ENCODE peak calls at places on chromosomes 2 and 18, in seven cellular contexts. A is astrocyte, E is PC-9, Z is hepatocyte, X is neural progenitor cell, W is PC-3, M is HCT116. Y is an unnamed sample.

GRCh38 chr18:48950536-48951447 is at the start of gene SMAD7:
- DNase-seq in A (no peak), E (no peak), Z (peak), X (no peak), W (no peak), M (no peak), Y (peak)

GRCh38 chr2:30664761-30665358 is 142.4 kb downstream of the CAPN13 start:
- DNase-seq in A (peak), E (peak), Z (peak), X (no peak), W (peak), M (peak), Y (peak)

GRCh38 chr18:58541789-58542425 is 87.0 kb downstream of the ALPK2 start:
- DNase-seq in A (peak), E (peak), Z (peak), X (no peak), W (peak), M (peak), Y (peak)

GRCh38 chr18:55018602-55019001 is 59.3 kb upstream of the CCDC68 start:
- DNase-seq in A (peak), E (no peak), Z (no peak), X (no peak), W (peak), M (no peak), Y (peak)

GRCh38 chr2:85888020-85888744 is 608 bp downstream of the ST3GAL5 start:
- DNase-seq in A (no peak), E (no peak), Z (peak), X (peak), W (no peak), M (no peak), Y (peak)

GRCh38 chr2:189421644-189422043 is 19.6 kb upstream of the WDR75 start:
- DNase-seq in A (peak), E (no peak), Z (peak), X (no peak), W (peak), M (no peak), Y (peak)

GRCh38 chr18:33751613-33752221 is 173.7 kb downstream of the ASXL3 start:
- DNase-seq in A (no peak), E (no peak), Z (peak), X (peak), W (peak), M (no peak), Y (peak)

GRCh38 chr2:217421834-217422233 is 562.0 kb upstream of the TNP1 start:
- DNase-seq in A (no peak), E (no peak), Z (no peak), X (no peak), W (no peak), M (no peak), Y (no peak)

GRCh38 chr18:8232791-8233190 is 376.4 kb upstream of the RAB12 start:
- DNase-seq in A (no peak), E (peak), Z (no peak), X (no peak), W (peak), M (no peak), Y (no peak)

GRCh38 chr2:95525294-95526035 is 40.9 kb upstream of the TRIM43B start:
- DNase-seq in A (peak), E (peak), Z (no peak), X (no peak), W (peak), M (no peak), Y (peak)

GRCh38 chr2:101307503-101307902 is 998 bp downstream of the RNF149 start:
- DNase-seq in A (no peak), E (no peak), Z (no peak), X (no peak), W (peak), M (no peak), Y (peak)

GRCh38 chr2:94870392-94871225 is 621 bp upstream of the TEKT4 start:
- DNase-seq in A (no peak), E (peak), Z (no peak), X (no peak), W (peak), M (no peak), Y (no peak)

GRCh38 chr18:3466872-3467271 is 16.9 kb downstream of the TGIF1 start:
- DNase-seq in A (no peak), E (no peak), Z (no peak), X (peak), W (no peak), M (no peak), Y (no peak)

GRCh38 chr2:130805613-130806012 is 31.1 kb upstream of the ARHGEF4 start:
- DNase-seq in A (no peak), E (no peak), Z (no peak), X (no peak), W (no peak), M (no peak), Y (no peak)

GRCh38 chr18:50162486-50163304 is 32.3 kb downstream of the MYO5B start:
- DNase-seq in A (peak), E (peak), Z (no peak), X (no peak), W (peak), M (no peak), Y (no peak)

GRCh38 chr18:67417864-67418523 is 98.5 kb downstream of the DSEL start:
- DNase-seq in A (peak), E (no peak), Z (peak), X (no peak), W (peak), M (no peak), Y (peak)

GRCh38 chr2:46748121-46748520 is 167.5 kb downstream of the MCFD2 start:
- DNase-seq in A (peak), E (no peak), Z (no peak), X (no peak), W (peak), M (no peak), Y (peak)

GRCh38 chr18:58896268-58896667 is 31.6 kb downstream of the ZNF532 start:
- DNase-seq in A (no peak), E (no peak), Z (no peak), X (no peak), W (no peak), M (no peak), Y (no peak)

DNA sequence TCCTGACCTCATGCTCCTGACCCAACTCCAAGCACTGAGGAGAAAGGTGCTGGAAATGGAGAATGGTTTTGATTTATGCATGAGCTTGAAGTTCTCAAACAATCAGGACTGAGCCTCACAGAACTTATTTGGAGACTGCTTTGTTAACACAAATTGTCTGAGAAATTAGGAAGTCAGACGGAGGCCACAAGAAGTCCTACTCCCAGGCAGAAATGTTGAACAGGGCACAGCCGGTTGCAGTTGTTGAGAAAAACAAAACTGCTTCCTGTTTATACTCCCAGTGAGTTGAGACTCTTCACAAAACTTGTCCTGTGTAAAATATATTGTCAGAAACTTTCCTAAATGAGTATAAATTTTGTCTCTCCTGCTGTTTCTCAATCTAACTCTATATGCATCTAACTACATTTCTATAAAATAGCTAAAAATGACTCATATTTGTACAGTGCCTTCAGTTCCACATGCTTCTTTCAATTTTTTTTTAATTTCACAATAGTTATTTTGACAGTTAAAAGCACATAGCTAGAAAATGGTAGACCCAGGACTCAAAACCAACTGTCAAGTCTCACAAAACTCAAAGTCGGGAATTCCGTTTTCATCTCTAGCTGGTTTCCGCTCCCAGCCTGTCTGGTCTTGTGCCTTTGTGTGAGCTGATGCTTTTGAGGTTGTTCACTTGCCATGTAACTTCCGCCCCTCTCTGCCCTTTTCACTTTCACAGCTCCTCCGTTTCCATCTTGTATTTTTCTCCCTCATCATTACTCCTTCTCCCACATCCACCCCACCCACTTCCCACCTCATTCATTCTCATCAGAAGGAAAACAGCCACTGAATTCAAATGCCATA is 215.1 kb downstream of the SUCLG1 start:
- DNase-seq in A (no peak), E (no peak), Z (no peak), X (no peak), W (no peak), M (no peak), Y (no peak)
- TF ChIP-seq EZH2 in A (no peak), E (peak), Z (no peak), X (no peak), W (peak), M (no peak), Y (no peak)

GRCh38 chr18:10745971-10746370 is 220.1 kb downstream of the NAPG start:
- DNase-seq in A (no peak), E (no peak), Z (no peak), X (no peak), W (no peak), M (no peak), Y (no peak)

GRCh38 chr18:10744653-10745052 is 218.8 kb downstream of the NAPG start:
- DNase-seq in A (no peak), E (no peak), Z (no peak), X (no peak), W (no peak), M (no peak), Y (no peak)

GRCh38 chr18:10748641-10749040 is 222.8 kb downstream of the NAPG start:
- DNase-seq in A (peak), E (no peak), Z (no peak), X (no peak), W (peak), M (no peak), Y (peak)

GRCh38 chr18:10750386-10751035 is 224.7 kb downstream of the NAPG start:
- DNase-seq in A (no peak), E (no peak), Z (no peak), X (no peak), W (peak), M (no peak), Y (no peak)

DNA sequence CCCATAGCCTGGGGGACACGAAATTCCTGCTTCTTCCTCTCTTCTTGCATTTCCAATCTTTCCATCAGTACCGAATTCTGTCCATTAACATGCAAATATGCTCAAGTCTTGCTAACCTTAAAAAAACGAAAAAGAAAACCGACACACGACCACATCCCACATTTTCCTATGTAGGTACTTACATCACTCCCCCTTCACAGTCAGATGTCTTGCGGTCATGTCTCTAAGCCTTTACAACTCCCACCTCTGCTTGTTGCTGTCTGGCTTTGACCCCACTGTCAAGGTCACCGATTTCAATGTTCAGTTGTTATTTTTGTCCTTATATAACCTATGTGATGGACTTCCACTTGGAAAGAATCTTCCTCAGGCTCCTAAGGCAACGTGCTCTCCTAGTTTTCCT is 219.4 kb downstream of the NAPG start:
- DNase-seq in A (no peak), E (no peak), Z (no peak), X (no peak), W (no peak), M (no peak), Y (no peak)
- TF ChIP-seq EZH2 in A (no peak), E (no peak), Z (no peak), X (no peak), W (no peak), M (no peak), Y (no peak)

DNA sequence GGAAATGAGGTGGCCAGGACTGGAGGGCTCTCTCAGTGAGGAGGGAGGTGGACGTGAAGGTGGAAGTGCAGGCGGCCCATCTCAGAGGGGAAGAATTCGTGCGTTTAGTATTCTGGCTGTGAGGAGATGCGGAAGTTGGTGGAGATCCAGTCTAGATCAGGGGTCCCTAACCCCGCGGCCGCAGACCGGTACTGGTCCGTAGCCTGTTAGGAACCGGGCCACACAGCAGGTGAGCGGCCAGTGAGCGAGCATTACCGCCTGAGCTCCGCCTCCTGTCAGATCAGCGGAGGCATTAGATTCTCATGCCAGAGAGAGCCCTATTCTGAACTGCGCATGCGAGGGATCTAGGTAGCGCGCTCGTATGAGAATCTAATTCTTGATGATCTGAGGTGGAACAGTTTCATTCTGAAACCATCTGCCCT is 1.6 kb upstream of the FHOD3 start:
- DNase-seq in A (no peak), E (no peak), Z (no peak), X (no peak), W (no peak), M (no peak), Y (peak)
- TF ChIP-seq EZH2 in A (no peak), E (no peak), Z (no peak), X (no peak), W (no peak), M (no peak), Y (no peak)

GRCh38 chr18:12038082-12038660 is 55.5 kb upstream of the ANKRD62 start:
- DNase-seq in A (peak), E (peak), Z (peak), X (peak), W (no peak), M (no peak), Y (peak)
- TF ChIP-seq EZH2 in A (no peak), E (no peak), Z (no peak), X (no peak), W (no peak), M (no peak), Y (no peak)

GRCh38 chr2:237485844-237486243 is 1.2 kb upstream of the MLPH start:
- DNase-seq in A (no peak), E (no peak), Z (no peak), X (no peak), W (peak), M (no peak), Y (no peak)

GRCh38 chr2:237487496-237487895 is 445 bp downstream of the MLPH start:
- DNase-seq in A (no peak), E (peak), Z (no peak), X (no peak), W (peak), M (no peak), Y (no peak)

GRCh38 chr2:237485304-237485703 is 1.7 kb upstream of the MLPH start:
- DNase-seq in A (no peak), E (no peak), Z (no peak), X (no peak), W (peak), M (no peak), Y (peak)

GRCh38 chr2:237486819-237487448 is at the start of gene MLPH:
- DNase-seq in A (peak), E (peak), Z (peak), X (peak), W (peak), M (no peak), Y (peak)

GRCh38 chr2:237486334-237486818 is 675 bp upstream of the MLPH start:
- DNase-seq in A (no peak), E (peak), Z (no peak), X (peak), W (peak), M (no peak), Y (peak)
- TF ChIP-seq EZH2 in A (no peak), E (no peak), Z (peak), X (peak), W (no peak), M (no peak), Y (no peak)

DNA sequence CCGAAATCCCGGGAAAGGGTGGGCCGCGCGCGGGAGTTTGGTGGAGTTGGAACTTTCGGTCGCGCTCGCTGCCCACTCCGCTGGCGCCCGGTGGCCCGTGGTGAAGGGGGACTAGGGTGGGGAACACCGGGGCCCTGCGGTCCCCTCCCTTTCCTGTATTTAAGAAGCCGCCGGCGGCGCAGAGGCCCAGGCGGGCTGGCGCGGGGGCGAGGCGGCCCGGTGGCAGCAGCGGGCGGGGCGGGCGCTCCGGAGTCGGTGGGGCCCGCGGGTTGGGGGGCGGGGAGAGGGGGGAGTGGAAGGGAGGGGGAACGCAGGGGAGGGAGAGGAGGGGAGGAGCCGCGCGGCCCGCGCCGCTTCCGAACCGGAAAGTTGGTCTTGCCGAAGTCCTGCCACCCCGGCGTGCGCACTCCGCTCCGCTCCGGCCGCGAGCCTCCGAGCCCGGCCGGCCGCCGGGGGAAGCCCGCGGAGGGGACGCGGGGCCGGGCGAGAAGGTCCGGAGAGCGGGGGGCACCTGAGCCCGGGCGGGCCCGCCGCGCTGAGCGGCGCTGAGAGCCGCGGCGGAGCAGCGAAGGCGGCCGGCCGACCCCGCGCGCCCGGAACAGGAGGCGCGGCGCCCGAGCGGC is 449 bp upstream of the SALL3 start:
- DNase-seq in A (no peak), E (no peak), Z (no peak), X (peak), W (no peak), M (no peak), Y (peak)
- TF ChIP-seq EZH2 in A (no peak), E (no peak), Z (no peak), X (no peak), W (no peak), M (no peak), Y (no peak)

DNA sequence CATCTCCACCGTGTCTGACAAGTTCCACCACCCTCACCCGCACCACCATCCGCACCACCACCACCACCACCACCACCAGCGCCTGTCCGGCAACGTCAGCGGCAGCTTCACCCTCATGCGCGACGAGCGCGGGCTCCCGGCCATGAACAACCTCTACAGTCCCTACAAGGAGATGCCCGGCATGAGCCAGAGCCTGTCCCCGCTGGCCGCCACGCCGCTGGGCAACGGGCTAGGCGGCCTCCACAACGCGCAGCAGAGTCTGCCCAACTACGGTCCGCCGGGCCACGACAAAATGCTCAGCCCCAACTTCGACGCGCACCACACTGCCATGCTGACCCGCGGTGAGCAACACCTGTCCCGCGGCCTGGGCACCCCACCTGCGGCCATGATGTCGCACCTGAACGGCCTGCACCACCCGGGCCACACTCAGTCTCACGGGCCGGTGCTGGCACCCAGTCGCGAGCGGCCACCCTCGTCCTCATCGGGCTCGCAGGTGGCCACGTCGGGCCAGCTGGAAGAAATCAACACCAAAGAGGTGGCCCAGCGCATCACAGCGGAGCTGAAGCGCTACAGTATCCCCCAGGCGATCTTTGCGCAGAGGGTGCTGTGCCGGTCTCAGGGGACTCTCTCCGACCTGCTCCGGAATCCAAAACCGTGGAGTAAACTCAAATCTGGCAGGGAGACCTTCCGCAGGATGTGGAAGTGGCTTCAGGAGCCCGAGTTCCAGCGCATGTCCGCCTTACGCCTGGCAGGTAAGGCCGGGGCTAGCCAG is 1.2 kb downstream of the ONECUT2 start:
- DNase-seq in A (no peak), E (no peak), Z (no peak), X (peak), W (no peak), M (no peak), Y (no peak)
- TF ChIP-seq EZH2 in A (peak), E (no peak), Z (peak), X (peak), W (no peak), M (no peak), Y (peak)

GRCh38 chr2:176088937-176089842 is 3.3 kb upstream of the HOXD13 start:
- DNase-seq in A (no peak), E (no peak), Z (no peak), X (no peak), W (no peak), M (no peak), Y (no peak)
- TF ChIP-seq EZH2 in A (no peak), E (no peak), Z (no peak), X (no peak), W (no peak), M (no peak), Y (peak)

GRCh38 chr2:236162031-236162803 is 6.0 kb downstream of the GBX2 start:
- DNase-seq in A (no peak), E (no peak), Z (no peak), X (peak), W (no peak), M (no peak), Y (no peak)
- TF ChIP-seq EZH2 in A (no peak), E (no peak), Z (peak), X (no peak), W (no peak), M (no peak), Y (no peak)

Y was measured in GM23248.